ENCODE peak calls at places on chromosomes 4 and X, in four cellular contexts. U is Caki2, A is T follicular helper cell, O is GF-D8. T is an unnamed sample.

GRCh38 chrX:10749113-10749512 is 128.7 kb upstream of the MID1 start:
- DNase-seq in U (no peak), A (no peak), O (no peak), T (no peak)

GRCh38 chr4:10080874-10081606 is 35.6 kb downstream of the WDR1 start:
- DNase-seq in U (no peak), A (no peak), O (no peak), T (no peak)

GRCh38 chrX:119147486-119147885 is 19.9 kb upstream of the KIAA1210 start:
- DNase-seq in U (peak), A (no peak), O (no peak), T (peak)

GRCh38 chr4:6349896-6350295 is 80.2 kb downstream of the WFS1 start:
- DNase-seq in U (no peak), A (no peak), O (no peak), T (no peak)

GRCh38 chr4:67929447-67929846 is 33.8 kb downstream of the TMPRSS11A start:
- DNase-seq in U (peak), A (no peak), O (no peak), T (no peak)

GRCh38 chr4:139084425-139085093 is 69.0 kb downstream of the NOCT start:
- DNase-seq in U (no peak), A (no peak), O (peak), T (no peak)

GRCh38 chrX:67648361-67648760 is 104.5 kb downstream of the AR start:
- DNase-seq in U (no peak), A (no peak), O (no peak), T (no peak)

GRCh38 chr4:85515701-85516100 is 40.8 kb downstream of the ARHGAP24 start:
- DNase-seq in U (no peak), A (no peak), O (no peak), T (no peak)